ENCODE peak calls at places on chromosomes 2 and 18, in ten cellular contexts. P is cardiac muscle cell, C is adrenal gland, M is MM.1S, V is transverse colon, G is testis, A is body of pancreas, D is A549, W is fibroblast of lung, Y is WERI-Rb-1. T is an unnamed sample.

GRCh38 chr2:237629739-237630138 is 2.4 kb downstream of the LRRFIP1 start:
- DNase-seq in Y (no peak), D (no peak), A (no peak), M (no peak), C (no peak), G (no peak), V (no peak), P (no peak), W (no peak), T (no peak)

GRCh38 chr2:230863031-230863430 is 1.7 kb upstream of the ITM2C start:
- DNase-seq in D (no peak), G (no peak), V (no peak), C (no peak), Y (no peak), A (no peak), W (no peak), P (no peak), M (no peak), T (no peak)

GRCh38 chr2:156340818-156341481 is 8.4 kb upstream of the NR4A2 start:
- DNase-seq in G (no peak), P (peak), W (peak), M (peak), C (no peak), A (no peak), Y (peak), D (peak), V (peak), T (no peak)

GRCh38 chr2:161332568-161332967 is 24.3 kb downstream of the PSMD14 start:
- DNase-seq in V (no peak), W (no peak), G (no peak), C (no peak), M (no peak), A (no peak), P (no peak), Y (no peak), D (no peak), T (no peak)

GRCh38 chr2:15814946-15815345 is 125.4 kb upstream of the MYCN start:
- DNase-seq in M (no peak), Y (no peak), D (no peak), V (no peak), A (no peak), W (no peak), G (no peak), C (no peak), P (no peak), T (no peak)

GRCh38 chr18:50832754-50833153 is 12.9 kb upstream of the MRO start:
- DNase-seq in D (no peak), M (no peak), G (no peak), P (no peak), W (no peak), V (no peak), A (no peak), C (no peak), Y (no peak), T (no peak)

GRCh38 chr2:189762551-189763298 is at the start of gene OSGEPL1:
- DNase-seq in W (peak), D (peak), C (peak), P (peak), V (peak), Y (peak), A (peak), M (peak), G (peak), T (peak)

GRCh38 chr2:20350105-20350712 is 435 bp downstream of the PUM2 start:
- DNase-seq in W (no peak), V (peak), G (peak), C (peak), M (peak), P (peak), Y (peak), D (no peak), A (peak), T (peak)

GRCh38 chr2:145752091-145752806 is 1232.3 kb upstream of the ZEB2 start:
- DNase-seq in C (peak), Y (no peak), P (peak), G (no peak), M (peak), W (peak), D (peak), V (no peak), A (peak), T (no peak)

DNA sequence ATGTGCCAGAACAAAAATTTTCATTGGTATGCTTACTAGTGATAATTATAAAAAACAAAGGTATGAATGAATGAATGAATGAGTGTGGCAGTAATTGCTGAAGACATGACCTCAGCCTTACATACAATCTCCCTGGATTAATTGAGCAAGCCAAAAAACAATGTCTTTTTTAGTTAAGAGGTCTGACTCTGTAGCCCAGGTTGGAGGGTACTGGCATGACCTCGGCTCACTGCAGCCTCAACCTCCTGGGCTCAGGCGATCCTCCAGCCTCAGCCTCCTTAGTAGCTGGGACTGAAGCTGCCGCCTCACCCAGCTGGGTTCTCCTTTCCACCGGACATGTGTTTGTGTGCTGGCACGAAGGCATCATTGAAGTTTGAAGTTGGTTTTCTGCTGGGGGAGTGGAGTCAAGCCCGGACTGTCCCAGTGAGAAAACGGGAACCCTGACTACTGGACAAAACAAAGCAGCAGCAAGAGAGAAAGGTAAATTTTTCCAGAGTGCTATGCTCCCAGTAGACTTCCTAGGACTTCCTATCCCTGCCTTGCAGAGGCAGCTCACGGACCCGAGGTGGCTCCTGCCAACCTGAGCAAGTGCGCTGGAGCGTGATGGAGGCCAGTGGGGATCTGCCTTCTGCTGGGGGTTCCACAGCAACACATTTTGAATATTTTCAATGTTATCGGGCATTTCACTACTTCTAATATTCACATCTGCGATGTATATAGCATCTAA is 6.4 kb upstream of the IMP4 start:
- DNase-seq in D (peak), C (peak), W (no peak), G (no peak), V (no peak), Y (peak), P (peak), A (no peak), M (no peak), T (no peak)
- H3K27ac ChIP-seq in D (no peak), C (no peak), W (no peak), G (no peak), V (no peak), Y (peak), P (peak), A (no peak), M (no peak), T (no peak)

GRCh38 chr2:47016172-47016913 is 100.7 kb upstream of the MCFD2 start:
- DNase-seq in D (peak), W (peak), C (peak), M (peak), G (no peak), Y (peak), A (peak), P (no peak), V (peak), T (no peak)
- TF ChIP-seq CTCF in D (no peak), W (peak), C (no peak), M (no peak), G (no peak), Y (peak), A (no peak), P (no peak), V (no peak), T (no peak)

GRCh38 chr18:3753116-3753515 is 303.1 kb downstream of the TGIF1 start:
- DNase-seq in W (no peak), M (no peak), V (no peak), G (no peak), Y (no peak), P (no peak), D (no peak), C (no peak), A (no peak), T (no peak)

GRCh38 chr18:3742541-3742940 is 292.6 kb downstream of the TGIF1 start:
- DNase-seq in Y (no peak), P (no peak), C (no peak), V (no peak), G (no peak), W (no peak), A (no peak), D (no peak), M (no peak), T (no peak)

GRCh38 chr18:3748081-3748480 is 298.1 kb downstream of the TGIF1 start:
- DNase-seq in W (peak), V (no peak), Y (no peak), A (no peak), M (no peak), P (no peak), D (no peak), G (no peak), C (no peak), T (no peak)

GRCh38 chr18:3747176-3747973 is 297.4 kb downstream of the TGIF1 start:
- DNase-seq in W (peak), D (no peak), P (no peak), C (peak), G (no peak), V (no peak), Y (no peak), M (no peak), A (no peak), T (no peak)
- H3K4me3 ChIP-seq in W (no peak), D (no peak), P (no peak), C (no peak), G (no peak), V (no peak), Y (no peak), M (no peak), A (no peak), T (no peak)

GRCh38 chr18:63150326-63150725 is 169.2 kb downstream of the BCL2 start:
- DNase-seq in M (no peak), V (no peak), G (no peak), W (no peak), P (no peak), C (no peak), D (no peak), Y (no peak), A (no peak), T (no peak)

GRCh38 chr18:63149200-63149587 is 170.4 kb downstream of the BCL2 start:
- DNase-seq in G (no peak), D (no peak), V (no peak), A (no peak), W (no peak), C (no peak), M (no peak), P (no peak), Y (no peak), T (no peak)

GRCh38 chr18:63152096-63152495 is 167.5 kb downstream of the BCL2 start:
- DNase-seq in G (no peak), P (no peak), Y (no peak), C (no peak), D (no peak), M (no peak), W (no peak), V (no peak), A (no peak), T (no peak)

GRCh38 chr18:63152791-63153190 is 166.8 kb downstream of the BCL2 start:
- DNase-seq in M (no peak), G (no peak), A (no peak), C (no peak), V (no peak), P (no peak), Y (no peak), W (no peak), D (no peak), T (no peak)

GRCh38 chr18:63150942-63151421 is 168.6 kb downstream of the BCL2 start:
- DNase-seq in G (no peak), D (no peak), V (no peak), C (no peak), P (no peak), W (no peak), Y (no peak), A (no peak), M (no peak), T (no peak)
- H3K27ac ChIP-seq in G (no peak), D (no peak), V (no peak), C (no peak), P (no peak), W (no peak), Y (no peak), A (no peak), M (no peak), T (no peak)

T was measured in ovary.